ENCODE peak calls at places on chromosomes 7 and 10, in seven cellular contexts. D is EL, S is Calu3, T is left cardiac atrium, N is fibroblast of the aortic adventitia, F is H7, H is HEK293T. O is an unnamed sample.

GRCh38 chr7:2920041-2920440 is 75.9 kb upstream of the GNA12 start:
- DNase-seq in D (no peak), S (no peak), T (no peak), N (no peak), F (no peak), H (no peak), O (no peak)

GRCh38 chr7:96174812-96175211 is 147.1 kb downstream of the SLC25A13 start:
- DNase-seq in D (no peak), S (no peak), T (no peak), N (no peak), F (peak), H (no peak), O (no peak)

GRCh38 chr10:132279873-132280645 is 27.7 kb downstream of the STK32C start:
- DNase-seq in D (no peak), S (no peak), T (no peak), N (no peak), F (no peak), H (no peak), O (no peak)

GRCh38 chr7:150846291-150847115 is 5.8 kb upstream of the AOC1 start:
- DNase-seq in D (no peak), S (no peak), T (no peak), N (no peak), F (no peak), H (no peak), O (no peak)

GRCh38 chr7:158991824-158992621 is 135.7 kb downstream of the DYNC2I1 start:
- DNase-seq in D (no peak), S (no peak), T (no peak), N (no peak), F (peak), H (no peak), O (no peak)

GRCh38 chr10:132136097-132136521 is 50.6 kb upstream of the DPYSL4 start:
- DNase-seq in D (no peak), S (no peak), T (peak), N (no peak), F (no peak), H (no peak), O (no peak)

GRCh38 chr7:32275216-32275979 is 205.2 kb upstream of the PDE1C start:
- DNase-seq in D (peak), S (no peak), T (no peak), N (no peak), F (no peak), H (no peak), O (no peak)

GRCh38 chr7:146054909-146055308 is 61.7 kb upstream of the CNTNAP2 start:
- DNase-seq in D (no peak), S (no peak), T (no peak), N (no peak), F (no peak), H (no peak), O (no peak)

GRCh38 chr10:58152698-58153263 is 114.9 kb downstream of the IPMK start:
- DNase-seq in D (peak), S (peak), T (peak), N (peak), F (peak), H (peak), O (peak)

GRCh38 chr10:100872034-100872791 is 40.5 kb upstream of the SLF2 start:
- DNase-seq in D (peak), S (peak), T (no peak), N (peak), F (peak), H (peak), O (peak)

GRCh38 chr7:3080106-3080505 is 36.4 kb upstream of the CARD11 start:
- DNase-seq in D (no peak), S (no peak), T (no peak), N (no peak), F (no peak), H (no peak), O (no peak)

GRCh38 chr10:71484352-71484751 is 87.6 kb downstream of the CDH23 start:
- DNase-seq in D (no peak), S (no peak), T (no peak), N (no peak), F (peak), H (no peak), O (no peak)

GRCh38 chr10:86100581-86101061 is 266.0 kb downstream of the GRID1 start:
- DNase-seq in D (peak), S (peak), T (no peak), N (peak), F (peak), H (peak), O (no peak)

GRCh38 chr7:30841025-30841735 is 70.0 kb downstream of the MINDY4 start:
- DNase-seq in D (no peak), S (no peak), T (no peak), N (no peak), F (no peak), H (no peak), O (no peak)

GRCh38 chr7:4613855-4614548 is 68.1 kb upstream of the FOXK1 start:
- DNase-seq in D (peak), S (no peak), T (no peak), N (peak), F (no peak), H (no peak), O (no peak)